ENCODE peak calls at places on chromosomes 13 and 19, in four cellular contexts. I, E, C and K are unnamed samples.

GRCh38 chr19:54316746-54317107 is 3.8 kb upstream of the LILRA5 start:
- DNase-seq in E (no peak), C (peak), I (no peak), K (no peak)

GRCh38 chr19:1065606-1066109 is 1.3 kb upstream of the ARHGAP45 start:
- DNase-seq in I (no peak), E (no peak), C (no peak), K (no peak)

GRCh38 chr19:31344403-31344802 is 4.8 kb downstream of the TSHZ3 start:
- DNase-seq in C (peak), E (no peak), I (no peak), K (peak)

GRCh38 chr19:11296264-11296663 is 304 bp downstream of the TSPAN16 start:
- DNase-seq in I (peak), E (peak), C (no peak), K (no peak)

GRCh38 chr19:18919895-18920204 is 335 bp downstream of the DDX49 start:
- DNase-seq in E (peak), C (no peak), I (no peak), K (no peak)

GRCh38 chr13:45492538-45492937 is 27.8 kb downstream of the COG3 start:
- DNase-seq in C (no peak), E (peak), I (peak), K (no peak)

GRCh38 chr13:46495066-46495465 is 57.9 kb upstream of the LRCH1 start:
- DNase-seq in E (no peak), I (no peak), C (no peak), K (no peak)

GRCh38 chr19:16376649-16377048 is 52.0 kb downstream of the KLF2 start:
- DNase-seq in I (no peak), C (peak), E (no peak), K (peak)

GRCh38 chr13:93309886-93310520 is 83.4 kb downstream of the GPC6 start:
- DNase-seq in E (peak), I (peak), C (peak), K (no peak)

GRCh38 chr13:93529961-93530360 is 303.4 kb downstream of the GPC6 start:
- DNase-seq in E (peak), I (peak), C (no peak), K (no peak)

GRCh38 chr19:19463348-19464117 is 51.8 kb downstream of the TSSK6 start:
- DNase-seq in I (peak), E (peak), C (no peak), K (no peak)

GRCh38 chr19:17281391-17282304 is at the start of gene ANKLE1:
- DNase-seq in I (peak), C (peak), E (peak), K (peak)

GRCh38 chr13:92963029-92963428 is 263.6 kb upstream of the GPC6 start:
- DNase-seq in E (peak), C (no peak), I (peak), K (no peak)

GRCh38 chr13:113903361-113903760 is 39.5 kb upstream of the GAS6 start:
- DNase-seq in E (peak), I (no peak), C (no peak), K (no peak)

GRCh38 chr13:21034602-21035190 is 26.7 kb downstream of the LATS2 start:
- DNase-seq in E (no peak), I (peak), C (peak), K (no peak)

GRCh38 chr19:6233051-6233826 is 46.5 kb downstream of the MLLT1 start:
- DNase-seq in E (peak), C (no peak), I (peak), K (no peak)

GRCh38 chr13:75178436-75178835 is 303.5 kb downstream of the TBC1D4 start:
- DNase-seq in I (no peak), E (no peak), C (no peak), K (no peak)

GRCh38 chr19:13347351-13347750 is 158.9 kb downstream of the CACNA1A start:
- DNase-seq in I (no peak), E (no peak), C (no peak), K (no peak)

GRCh38 chr13:29674532-29674931 is 79.0 kb upstream of the SLC7A1 start:
- DNase-seq in C (no peak), E (peak), I (no peak), K (no peak)

GRCh38 chr19:10118960-10119359 is 739 bp downstream of the EIF3G start:
- DNase-seq in E (peak), C (no peak), I (no peak), K (no peak)

GRCh38 chr13:33052446-33052845 is 36.2 kb downstream of the KL start:
- DNase-seq in E (peak), C (no peak), I (peak), K (no peak)